ENCODE peak calls at places on chromosomes 3 and 15, in seven cellular contexts. One of them, this sample, is unnamed.
A peak's percentile ranks its signal among the peaks of the same experiment; 100 is the strongest.

GRCh38 chr15:61227269-61228024 is 1.7 kb downstream of the RORA start:
- DNase-seq in GM19239: no peak
- DNase-seq in T1000: peak; percentile 52
- DNase-seq in iPS-NIHi11: peak; percentile 34
- DNase-seq in activated naive CD8-positive, alpha-beta T cell treated with anti-CD3 and anti-CD28 coated beads, Interleukin-2, amount 50 U/mL, for 16 hours: no peak
- DNase-seq in RWPE1: peak; percentile 62
- DNase-seq in HT1080: peak; percentile 81
- DNase-seq in this sample: no peak

GRCh38 chr3:51646091-51646490 is 25.0 kb upstream of the TEX264 start:
- DNase-seq in GM19239: no peak
- DNase-seq in T1000: no peak
- DNase-seq in iPS-NIHi11: no peak
- DNase-seq in activated naive CD8-positive, alpha-beta T cell treated with anti-CD3 and anti-CD28 coated beads, Interleukin-2, amount 50 U/mL, for 16 hours: no peak
- DNase-seq in RWPE1: no peak
- DNase-seq in HT1080: peak; percentile 46
- DNase-seq in this sample: no peak

GRCh38 chr3:100216713-100217112 is 44.1 kb upstream of the TBC1D23 start:
- DNase-seq in GM19239: no peak
- DNase-seq in T1000: no peak
- DNase-seq in iPS-NIHi11: no peak
- DNase-seq in activated naive CD8-positive, alpha-beta T cell treated with anti-CD3 and anti-CD28 coated beads, Interleukin-2, amount 50 U/mL, for 16 hours: no peak
- DNase-seq in RWPE1: no peak
- DNase-seq in HT1080: peak; percentile 86
- DNase-seq in this sample: no peak

GRCh38 chr3:151843275-151843674 is 29.4 kb downstream of the AADAC start:
- DNase-seq in GM19239: no peak
- DNase-seq in T1000: no peak
- DNase-seq in iPS-NIHi11: no peak
- DNase-seq in activated naive CD8-positive, alpha-beta T cell treated with anti-CD3 and anti-CD28 coated beads, Interleukin-2, amount 50 U/mL, for 16 hours: no peak
- DNase-seq in RWPE1: no peak
- DNase-seq in HT1080: no peak
- DNase-seq in this sample: no peak

GRCh38 chr3:37492977-37493471 is 318.6 kb upstream of the LRRFIP2 start:
- DNase-seq in GM19239: no peak
- DNase-seq in T1000: peak; percentile 29
- DNase-seq in iPS-NIHi11: no peak
- DNase-seq in activated naive CD8-positive, alpha-beta T cell treated with anti-CD3 and anti-CD28 coated beads, Interleukin-2, amount 50 U/mL, for 16 hours: no peak
- DNase-seq in RWPE1: no peak
- DNase-seq in HT1080: peak; percentile 11
- DNase-seq in this sample: no peak

GRCh38 chr3:47296562-47297302 is 14.0 kb downstream of the KLHL18 start:
- DNase-seq in GM19239: no peak
- DNase-seq in T1000: no peak
- DNase-seq in iPS-NIHi11: no peak
- DNase-seq in activated naive CD8-positive, alpha-beta T cell treated with anti-CD3 and anti-CD28 coated beads, Interleukin-2, amount 50 U/mL, for 16 hours: no peak
- DNase-seq in RWPE1: no peak
- DNase-seq in HT1080: no peak
- DNase-seq in this sample: no peak

GRCh38 chr3:29144807-29145206 is 136.1 kb upstream of the RBMS3 start:
- DNase-seq in GM19239: no peak
- DNase-seq in T1000: no peak
- DNase-seq in iPS-NIHi11: no peak
- DNase-seq in activated naive CD8-positive, alpha-beta T cell treated with anti-CD3 and anti-CD28 coated beads, Interleukin-2, amount 50 U/mL, for 16 hours: no peak
- DNase-seq in RWPE1: no peak
- DNase-seq in HT1080: no peak
- DNase-seq in this sample: no peak

GRCh38 chr3:134693804-134694203 is 43.0 kb upstream of the KY start:
- DNase-seq in GM19239: no peak
- DNase-seq in T1000: no peak
- DNase-seq in iPS-NIHi11: no peak
- DNase-seq in activated naive CD8-positive, alpha-beta T cell treated with anti-CD3 and anti-CD28 coated beads, Interleukin-2, amount 50 U/mL, for 16 hours: no peak
- DNase-seq in RWPE1: no peak
- DNase-seq in HT1080: no peak
- DNase-seq in this sample: no peak

GRCh38 chr3:124837730-124838186 is 49.4 kb downstream of the ITGB5 start:
- DNase-seq in GM19239: no peak
- DNase-seq in T1000: no peak
- DNase-seq in iPS-NIHi11: peak; percentile 30
- DNase-seq in activated naive CD8-positive, alpha-beta T cell treated with anti-CD3 and anti-CD28 coated beads, Interleukin-2, amount 50 U/mL, for 16 hours: no peak
- DNase-seq in RWPE1: peak; percentile 67
- DNase-seq in HT1080: peak; percentile 59
- DNase-seq in this sample: no peak

GRCh38 chr3:169085827-169086226 is 577.7 kb downstream of the MECOM start:
- DNase-seq in GM19239: no peak
- DNase-seq in T1000: no peak
- DNase-seq in iPS-NIHi11: peak; percentile 29
- DNase-seq in activated naive CD8-positive, alpha-beta T cell treated with anti-CD3 and anti-CD28 coated beads, Interleukin-2, amount 50 U/mL, for 16 hours: no peak
- DNase-seq in RWPE1: peak; percentile 74
- DNase-seq in HT1080: peak; percentile 85
- DNase-seq in this sample: no peak

GRCh38 chr15:25066708-25067107 is 111.9 kb downstream of the SNRPN start:
- DNase-seq in GM19239: no peak
- DNase-seq in T1000: no peak
- DNase-seq in iPS-NIHi11: no peak
- DNase-seq in activated naive CD8-positive, alpha-beta T cell treated with anti-CD3 and anti-CD28 coated beads, Interleukin-2, amount 50 U/mL, for 16 hours: no peak
- DNase-seq in RWPE1: no peak
- DNase-seq in HT1080: no peak
- DNase-seq in this sample: no peak

GRCh38 chr3:178325330-178325729 is 210.9 kb upstream of the KCNMB2 start:
- DNase-seq in GM19239: no peak
- DNase-seq in T1000: no peak
- DNase-seq in iPS-NIHi11: no peak
- DNase-seq in activated naive CD8-positive, alpha-beta T cell treated with anti-CD3 and anti-CD28 coated beads, Interleukin-2, amount 50 U/mL, for 16 hours: no peak
- DNase-seq in RWPE1: peak; percentile 5
- DNase-seq in HT1080: peak; percentile 34
- DNase-seq in this sample: no peak

GRCh38 chr3:129623447-129624118 is 17.1 kb upstream of the PLXND1 start:
- DNase-seq in GM19239: no peak
- DNase-seq in T1000: no peak
- DNase-seq in iPS-NIHi11: no peak
- DNase-seq in activated naive CD8-positive, alpha-beta T cell treated with anti-CD3 and anti-CD28 coated beads, Interleukin-2, amount 50 U/mL, for 16 hours: no peak
- DNase-seq in RWPE1: no peak
- DNase-seq in HT1080: no peak
- DNase-seq in this sample: peak; percentile 15

GRCh38 chr3:126469479-126469878 is 6.2 kb downstream of the ZXDC start:
- DNase-seq in GM19239: no peak
- DNase-seq in T1000: no peak
- DNase-seq in iPS-NIHi11: no peak
- DNase-seq in activated naive CD8-positive, alpha-beta T cell treated with anti-CD3 and anti-CD28 coated beads, Interleukin-2, amount 50 U/mL, for 16 hours: no peak
- DNase-seq in RWPE1: no peak
- DNase-seq in HT1080: no peak
- DNase-seq in this sample: no peak

GRCh38 chr3:15979490-15979889 is 181.7 kb upstream of the ANKRD28 start:
- DNase-seq in GM19239: no peak
- DNase-seq in T1000: no peak
- DNase-seq in iPS-NIHi11: no peak
- DNase-seq in activated naive CD8-positive, alpha-beta T cell treated with anti-CD3 and anti-CD28 coated beads, Interleukin-2, amount 50 U/mL, for 16 hours: no peak
- DNase-seq in RWPE1: no peak
- DNase-seq in HT1080: peak; percentile 55
- DNase-seq in this sample: no peak

GRCh38 chr15:73964736-73965093 is 27.4 kb downstream of the STOML1 start:
- DNase-seq in GM19239: peak; percentile 69
- DNase-seq in T1000: peak; percentile 69
- DNase-seq in iPS-NIHi11: peak; percentile 92
- DNase-seq in activated naive CD8-positive, alpha-beta T cell treated with anti-CD3 and anti-CD28 coated beads, Interleukin-2, amount 50 U/mL, for 16 hours: peak; percentile 75
- DNase-seq in RWPE1: peak; percentile 86
- DNase-seq in HT1080: peak; percentile 77
- DNase-seq in this sample: peak; percentile 65

GRCh38 chr3:150238995-150239612 is 169.0 kb upstream of the TSC22D2 start:
- DNase-seq in GM19239: no peak
- DNase-seq in T1000: no peak
- DNase-seq in iPS-NIHi11: peak; percentile 64
- DNase-seq in activated naive CD8-positive, alpha-beta T cell treated with anti-CD3 and anti-CD28 coated beads, Interleukin-2, amount 50 U/mL, for 16 hours: no peak
- DNase-seq in RWPE1: no peak
- DNase-seq in HT1080: peak; percentile 38
- DNase-seq in this sample: no peak

GRCh38 chr15:47725924-47726323 is 8.6 kb downstream of the SEMA6D start:
- DNase-seq in GM19239: no peak
- DNase-seq in T1000: no peak
- DNase-seq in iPS-NIHi11: no peak
- DNase-seq in activated naive CD8-positive, alpha-beta T cell treated with anti-CD3 and anti-CD28 coated beads, Interleukin-2, amount 50 U/mL, for 16 hours: no peak
- DNase-seq in RWPE1: no peak
- DNase-seq in HT1080: no peak
- DNase-seq in this sample: no peak

GRCh38 chr3:14145670-14146380 is 21.0 kb downstream of the TMEM43 start:
- DNase-seq in GM19239: no peak
- DNase-seq in T1000: no peak
- DNase-seq in iPS-NIHi11: no peak
- DNase-seq in activated naive CD8-positive, alpha-beta T cell treated with anti-CD3 and anti-CD28 coated beads, Interleukin-2, amount 50 U/mL, for 16 hours: no peak
- DNase-seq in RWPE1: no peak
- DNase-seq in HT1080: no peak
- DNase-seq in this sample: no peak

GRCh38 chr3:56988874-56989433 is 71.5 kb upstream of the SPATA12 start:
- DNase-seq in GM19239: peak; percentile 30
- DNase-seq in T1000: peak; percentile 64
- DNase-seq in iPS-NIHi11: peak; percentile 79
- DNase-seq in activated naive CD8-positive, alpha-beta T cell treated with anti-CD3 and anti-CD28 coated beads, Interleukin-2, amount 50 U/mL, for 16 hours: peak; percentile 37
- DNase-seq in RWPE1: peak; percentile 36
- DNase-seq in HT1080: peak; percentile 79
- DNase-seq in this sample: peak; percentile 34

GRCh38 chr3:29746163-29746562 is 465.3 kb downstream of the RBMS3 start:
- DNase-seq in GM19239: no peak
- DNase-seq in T1000: no peak
- DNase-seq in iPS-NIHi11: no peak
- DNase-seq in activated naive CD8-positive, alpha-beta T cell treated with anti-CD3 and anti-CD28 coated beads, Interleukin-2, amount 50 U/mL, for 16 hours: no peak
- DNase-seq in RWPE1: no peak
- DNase-seq in HT1080: no peak
- DNase-seq in this sample: no peak

GRCh38 chr3:32249184-32249782 is 10.8 kb downstream of the CMTM8 start:
- DNase-seq in GM19239: no peak
- DNase-seq in T1000: peak; percentile 17
- DNase-seq in iPS-NIHi11: no peak
- DNase-seq in activated naive CD8-positive, alpha-beta T cell treated with anti-CD3 and anti-CD28 coated beads, Interleukin-2, amount 50 U/mL, for 16 hours: no peak
- DNase-seq in RWPE1: peak; percentile 57
- DNase-seq in HT1080: peak; percentile 96
- DNase-seq in this sample: no peak

GRCh38 chr15:68635142-68635541 is 56.3 kb downstream of the CORO2B start:
- DNase-seq in GM19239: no peak
- DNase-seq in T1000: no peak
- DNase-seq in iPS-NIHi11: no peak
- DNase-seq in activated naive CD8-positive, alpha-beta T cell treated with anti-CD3 and anti-CD28 coated beads, Interleukin-2, amount 50 U/mL, for 16 hours: no peak
- DNase-seq in RWPE1: no peak
- DNase-seq in HT1080: no peak
- DNase-seq in this sample: no peak

GRCh38 chr3:142724682-142725351 is 983 bp downstream of the TRPC1 start:
- DNase-seq in GM19239: peak; percentile 15
- DNase-seq in T1000: peak; percentile 29
- DNase-seq in iPS-NIHi11: peak; percentile 58
- DNase-seq in activated naive CD8-positive, alpha-beta T cell treated with anti-CD3 and anti-CD28 coated beads, Interleukin-2, amount 50 U/mL, for 16 hours: no peak
- DNase-seq in RWPE1: peak; percentile 34
- DNase-seq in HT1080: peak; percentile 76
- DNase-seq in this sample: no peak

GRCh38 chr3:146969356-146969755 is 364.2 kb upstream of the PLSCR5 start:
- DNase-seq in GM19239: no peak
- DNase-seq in T1000: no peak
- DNase-seq in iPS-NIHi11: no peak
- DNase-seq in activated naive CD8-positive, alpha-beta T cell treated with anti-CD3 and anti-CD28 coated beads, Interleukin-2, amount 50 U/mL, for 16 hours: no peak
- DNase-seq in RWPE1: no peak
- DNase-seq in HT1080: no peak
- DNase-seq in this sample: no peak

GRCh38 chr15:65939901-65940617 is 70.8 kb downstream of the RAB11A start:
- DNase-seq in GM19239: no peak
- DNase-seq in T1000: no peak
- DNase-seq in iPS-NIHi11: no peak
- DNase-seq in activated naive CD8-positive, alpha-beta T cell treated with anti-CD3 and anti-CD28 coated beads, Interleukin-2, amount 50 U/mL, for 16 hours: no peak
- DNase-seq in RWPE1: peak; percentile 87
- DNase-seq in HT1080: peak; percentile 93
- DNase-seq in this sample: no peak

GRCh38 chr3:169241575-169241927 is 422.0 kb downstream of the MECOM start:
- DNase-seq in GM19239: no peak
- DNase-seq in T1000: no peak
- DNase-seq in iPS-NIHi11: no peak
- DNase-seq in activated naive CD8-positive, alpha-beta T cell treated with anti-CD3 and anti-CD28 coated beads, Interleukin-2, amount 50 U/mL, for 16 hours: no peak
- DNase-seq in RWPE1: no peak
- DNase-seq in HT1080: peak; percentile 77
- DNase-seq in this sample: no peak

GRCh38 chr3:177813322-177813721 is 616.0 kb upstream of the TBL1XR1 start:
- DNase-seq in GM19239: no peak
- DNase-seq in T1000: no peak
- DNase-seq in iPS-NIHi11: no peak
- DNase-seq in activated naive CD8-positive, alpha-beta T cell treated with anti-CD3 and anti-CD28 coated beads, Interleukin-2, amount 50 U/mL, for 16 hours: no peak
- DNase-seq in RWPE1: no peak
- DNase-seq in HT1080: peak; percentile 52
- DNase-seq in this sample: no peak

GRCh38 chr3:21750831-21751391 is at the start of gene ZNF385D:
- DNase-seq in GM19239: no peak
- DNase-seq in T1000: no peak
- DNase-seq in iPS-NIHi11: peak; percentile 83
- DNase-seq in activated naive CD8-positive, alpha-beta T cell treated with anti-CD3 and anti-CD28 coated beads, Interleukin-2, amount 50 U/mL, for 16 hours: no peak
- DNase-seq in RWPE1: no peak
- DNase-seq in HT1080: no peak
- DNase-seq in this sample: no peak

GRCh38 chr15:52466716-52467115 is 62.0 kb downstream of the MYO5A start:
- DNase-seq in GM19239: no peak
- DNase-seq in T1000: no peak
- DNase-seq in iPS-NIHi11: no peak
- DNase-seq in activated naive CD8-positive, alpha-beta T cell treated with anti-CD3 and anti-CD28 coated beads, Interleukin-2, amount 50 U/mL, for 16 hours: no peak
- DNase-seq in RWPE1: no peak
- DNase-seq in HT1080: no peak
- DNase-seq in this sample: no peak

GRCh38 chr3:5250467-5251195 is 63.1 kb downstream of the EDEM1 start:
- DNase-seq in GM19239: no peak
- DNase-seq in T1000: no peak
- DNase-seq in iPS-NIHi11: no peak
- DNase-seq in activated naive CD8-positive, alpha-beta T cell treated with anti-CD3 and anti-CD28 coated beads, Interleukin-2, amount 50 U/mL, for 16 hours: no peak
- DNase-seq in RWPE1: no peak
- DNase-seq in HT1080: no peak
- DNase-seq in this sample: no peak

GRCh38 chr3:124034016-124034808 is 42.3 kb upstream of the ROPN1 start:
- DNase-seq in GM19239: no peak
- DNase-seq in T1000: peak; percentile 8
- DNase-seq in iPS-NIHi11: peak; percentile 55
- DNase-seq in activated naive CD8-positive, alpha-beta T cell treated with anti-CD3 and anti-CD28 coated beads, Interleukin-2, amount 50 U/mL, for 16 hours: no peak
- DNase-seq in RWPE1: no peak
- DNase-seq in HT1080: peak; percentile 50
- DNase-seq in this sample: no peak

This sample was measured in GM12892.